ENCODE peak calls at places on chromosome 16, in seven cellular contexts. U, W, O, B, Z, A and I are unnamed samples. For H3K9me3 and H3K4me1, the result is how much of the 10 kb centered on the place peaks cover.

GRCh38 chr16:72066747-72067146 is 3.7 kb downstream of the HPR start:
- DNase-seq in U (no peak), W (peak), O (no peak), B (no peak), Z (no peak), A (no peak), I (no peak)

GRCh38 chr16:49019826-49020401 is 261.7 kb downstream of the CBLN1 start:
- DNase-seq in U (no peak), W (no peak), O (no peak), B (no peak), Z (no peak), A (no peak), I (no peak)

GRCh38 chr16:11907160-11907970 is 8.4 kb downstream of the GSPT1 start:
- DNase-seq in U (no peak), W (no peak), O (no peak), B (no peak), Z (no peak), A (no peak), I (no peak)

GRCh38 chr16:4415538-4416199 is 727 bp downstream of the CORO7 start:
- DNase-seq in U (peak), W (no peak), O (peak), B (peak), Z (no peak), A (peak), I (no peak)

GRCh38 chr16:67883146-67883871 is 1.4 kb upstream of the NRN1L start:
- DNase-seq in U (no peak), W (no peak), O (no peak), B (no peak), Z (no peak), A (no peak), I (no peak)

GRCh38 chr16:46866286-46866685 is 17.9 kb upstream of the GPT2 start:
- DNase-seq in U (no peak), W (no peak), O (no peak), B (no peak), Z (no peak), A (no peak), I (no peak)

GRCh38 chr16:69166221-69166833 is 20.6 kb upstream of the SNTB2 start:
- DNase-seq in U (no peak), W (no peak), O (no peak), B (no peak), Z (no peak), A (no peak), I (no peak)

GRCh38 chr16:80283450-80284392 is 257.1 kb upstream of the DYNLRB2 start:
- DNase-seq in U (no peak), W (no peak), O (no peak), B (no peak), Z (no peak), A (no peak), I (no peak)

GRCh38 chr16:1674751-1675664 is 3.1 kb upstream of the JPT2 start:
- DNase-seq in U (no peak), W (no peak), O (no peak), B (no peak), Z (no peak), A (no peak), I (no peak)

GRCh38 chr16:50534556-50534955 is 13.6 kb upstream of the NKD1 start:
- DNase-seq in U (no peak), W (no peak), O (no peak), B (no peak), Z (no peak), A (no peak), I (peak)

GRCh38 chr16:9996191-9996590 is 186.0 kb downstream of the GRIN2A start:
- DNase-seq in U (no peak), W (no peak), O (no peak), B (no peak), Z (no peak), A (no peak), I (no peak)

GRCh38 chr16:1779741-1780676 is 2.4 kb downstream of the SPSB3 start:
- DNase-seq in U (no peak), W (no peak), O (no peak), B (no peak), Z (no peak), A (peak), I (no peak)

GRCh38 chr16:24539850-24540484 is 601 bp downstream of the RBBP6 start:
- DNase-seq in U (peak), W (no peak), O (no peak), B (peak), Z (no peak), A (peak), I (no peak)

GRCh38 chr16:86395477-86395876 is 114.8 kb upstream of the FOXF1 start:
- DNase-seq in U (no peak), W (no peak), O (no peak), B (no peak), Z (no peak), A (no peak), I (no peak)

GRCh38 chr16:86294535-86294934 is 215.8 kb upstream of the FOXF1 start:
- DNase-seq in U (no peak), W (no peak), O (no peak), B (no peak), Z (no peak), A (no peak), I (no peak)

GRCh38 chr16:88699180-88699579 is 7.0 kb downstream of the RNF166 start:
- DNase-seq in U (no peak), W (no peak), O (no peak), B (no peak), Z (no peak), A (no peak), I (no peak)

GRCh38 chr16:4679156-4679853 is 14.1 kb upstream of the NUDT16L1 start:
- DNase-seq in U (peak), W (no peak), O (no peak), B (peak), Z (no peak), A (no peak), I (no peak)

GRCh38 chr16:50154369-50154947 is 1.4 kb downstream of the TENT4B start:
- DNase-seq in U (no peak), W (no peak), O (peak), B (no peak), Z (no peak), A (no peak), I (no peak)

GRCh38 chr16:14121135-14121534 is 50.0 kb downstream of the MRTFB start:
- DNase-seq in U (no peak), W (no peak), O (no peak), B (no peak), Z (no peak), A (no peak), I (no peak)

GRCh38 chr16:58028541-58029070 is 3.1 kb downstream of the MMP15 start:
- DNase-seq in U (no peak), W (no peak), O (no peak), B (no peak), Z (no peak), A (no peak), I (no peak)

GRCh38 chr16:54957403-54957802 is 26.7 kb downstream of the IRX5 start:
- DNase-seq in U (no peak), W (peak), O (no peak), B (no peak), Z (no peak), A (no peak), I (no peak)

GRCh38 chr16:59470556-59470955 is 736.4 kb upstream of the GOT2 start:
- DNase-seq in U (no peak), W (no peak), O (no peak), B (no peak), Z (no peak), A (no peak), I (no peak)

GRCh38 chr16:17416461-17417221 is 54.1 kb downstream of the XYLT1 start:
- DNase-seq in U (peak), W (no peak), O (peak), B (peak), Z (no peak), A (no peak), I (peak)

GRCh38 chr16:9103546-9103945 is 12.1 kb downstream of the HAPSTR1 start:
- DNase-seq in U (peak), W (no peak), O (no peak), B (no peak), Z (no peak), A (no peak), I (no peak)

GRCh38 chr16:83925095-83925905 is 26.4 kb downstream of the MLYCD start:
- DNase-seq in U (no peak), W (no peak), O (no peak), B (peak), Z (no peak), A (no peak), I (no peak)

GRCh38 chr16:24070851-24071250 is 185.3 kb upstream of the CACNG3 start:
- DNase-seq in U (no peak), W (peak), O (no peak), B (no peak), Z (no peak), A (no peak), I (peak)

GRCh38 chr16:23962001-23962400 is 126.2 kb downstream of the PRKCB start:
- DNase-seq in U (no peak), W (no peak), O (no peak), B (no peak), Z (no peak), A (no peak), I (no peak)

GRCh38 chr16:86595983-86596605 is 17.7 kb downstream of the FOXL1 start:
- DNase-seq in U (no peak), W (no peak), O (no peak), B (no peak), Z (no peak), A (no peak), I (no peak)

GRCh38 chr16:106623-107324 is 28.7 kb downstream of the MPG start:
- DNase-seq in U (peak), W (peak), O (peak), B (no peak), Z (peak), A (no peak), I (no peak)

GRCh38 chr16:16191493-16192167 is 31.7 kb downstream of the ABCC6 start:
- DNase-seq in U (no peak), W (no peak), O (no peak), B (no peak), Z (no peak), A (no peak), I (no peak)

GRCh38 chr16:78437352-78437968 is 338.0 kb downstream of the WWOX start:
- DNase-seq in U (no peak), W (no peak), O (no peak), B (no peak), Z (peak), A (no peak), I (no peak)

GRCh38 chr16:46747777-46748651 is at the start of gene MYLK3:
- DNase-seq in U (no peak), W (no peak), O (no peak), B (no peak), Z (no peak), A (no peak), I (no peak)

GRCh38 chr16:1156983-1157638 is 4.2 kb downstream of the CACNA1H start:
- DNase-seq in U (no peak), W (no peak), O (no peak), B (no peak), Z (no peak), A (no peak), I (no peak)

GRCh38 chr16:50688083-50688482 is 5.3 kb upstream of the NOD2 start:
- DNase-seq in U (no peak), W (no peak), O (no peak), B (no peak), Z (no peak), A (no peak), I (no peak)

GRCh38 chr16:71562552-71562951 is 14.3 kb downstream of the TAT start:
- DNase-seq in U (no peak), W (no peak), O (no peak), B (no peak), Z (no peak), A (no peak), I (no peak)

GRCh38 chr16:71746442-71747046 is 22.0 kb upstream of the PHLPP2 start:
- DNase-seq in U (no peak), W (peak), O (no peak), B (no peak), Z (no peak), A (no peak), I (no peak)

GRCh38 chr16:7051586-7052349 is 280.9 kb upstream of the RBFOX1 start:
- DNase-seq in U (no peak), W (no peak), O (no peak), B (no peak), Z (no peak), A (no peak), I (no peak)

DNA sequence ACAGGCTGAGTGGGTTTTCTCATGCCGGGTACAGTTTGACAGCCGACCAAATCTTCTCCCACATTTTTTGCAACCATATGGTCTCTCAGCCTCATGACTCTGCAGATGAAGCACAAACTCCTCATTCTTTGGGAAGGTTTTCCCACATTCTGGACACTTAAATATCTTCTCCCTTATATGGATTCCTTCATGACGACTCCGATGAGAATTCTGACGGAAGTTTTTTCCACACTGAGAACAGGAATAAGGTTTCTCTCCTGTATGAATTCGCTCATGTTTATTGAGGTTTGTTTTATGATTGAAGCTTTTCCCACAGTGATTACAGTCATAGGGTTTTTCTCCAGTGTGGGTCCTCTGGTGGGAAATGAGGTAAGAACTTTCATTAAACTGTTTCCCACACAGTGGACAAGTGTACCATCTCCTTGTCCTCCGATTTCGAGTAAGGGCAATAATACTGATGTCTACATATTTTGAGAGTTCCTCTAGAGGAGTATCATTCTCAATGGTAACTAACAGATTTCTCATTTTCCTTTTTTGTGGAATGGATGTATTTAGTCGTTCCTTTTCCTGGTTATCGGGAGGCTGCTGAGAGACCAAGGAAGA is 10.9 kb downstream of the ZNF200 start:
- DNase-seq in U (no peak), W (no peak), O (no peak), B (no peak), Z (no peak), A (no peak), I (no peak)
- H3K9me3 ChIP-seq in U (under half), W (under half), O (half or more), B (half or more), Z (under half), A (half or more), I (half or more)

DNA sequence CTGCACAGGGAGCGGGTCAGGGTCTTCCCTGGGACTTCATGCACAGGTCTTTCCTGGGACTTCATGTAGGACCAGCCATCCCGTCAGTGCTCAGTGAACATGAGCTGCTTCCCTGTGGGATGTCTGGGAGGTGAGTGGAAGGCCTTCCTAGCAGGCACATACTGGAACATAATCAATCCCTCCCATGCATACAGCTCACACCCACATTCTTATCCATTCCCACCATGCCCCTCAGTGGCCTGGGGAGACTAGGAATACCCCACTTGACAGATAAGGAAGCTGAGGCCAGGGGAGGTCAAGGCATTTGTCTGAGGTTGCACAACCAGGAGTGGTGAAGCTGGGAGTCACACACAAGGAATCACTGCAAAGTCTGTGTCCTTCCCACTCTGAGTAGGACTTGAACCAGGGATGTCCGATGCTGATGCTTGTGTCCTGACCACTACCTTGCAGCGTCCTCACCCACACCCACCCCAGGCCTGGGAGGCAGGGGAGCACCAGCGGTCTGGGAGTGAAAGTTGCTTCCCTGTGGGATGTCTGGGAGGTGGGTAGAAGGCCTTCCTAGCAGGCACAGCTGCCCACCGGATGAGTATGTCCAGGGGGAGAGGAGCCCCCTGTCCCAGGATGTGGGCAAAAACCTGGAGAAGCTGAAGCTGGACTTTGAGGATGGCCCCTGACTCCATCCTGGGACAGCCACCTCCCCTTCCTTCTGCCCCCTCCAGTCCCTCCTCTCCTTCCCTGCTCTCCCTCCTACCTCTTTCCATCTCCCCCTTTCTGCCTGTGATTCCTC is 1.0 kb upstream of the NLRC5 start:
- DNase-seq in U (no peak), W (no peak), O (peak), B (no peak), Z (no peak), A (no peak), I (no peak)
- H3K4me3 ChIP-seq in U (peak), W (peak), O (peak), B (no peak), Z (peak), A (peak), I (peak)

DNA sequence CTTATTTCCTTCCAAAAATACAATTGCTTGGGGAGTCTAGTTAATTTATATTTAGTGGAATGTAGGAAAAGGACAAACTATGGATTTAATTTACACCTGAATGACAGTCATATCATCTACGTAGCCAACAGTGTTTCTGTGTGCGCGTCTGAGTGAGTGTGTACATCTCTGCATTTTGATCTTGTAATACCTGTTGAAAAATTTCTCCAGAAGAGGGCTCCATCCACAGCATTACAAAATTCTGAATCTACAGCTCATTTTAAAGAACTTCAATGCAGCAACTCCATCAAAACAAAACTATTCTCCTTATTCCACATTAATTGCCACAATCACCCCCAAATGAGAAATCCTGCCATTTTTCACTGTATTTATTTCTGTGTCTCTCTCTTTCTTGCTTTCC is 3.9 kb downstream of the CDH13 start:
- DNase-seq in U (no peak), W (no peak), O (no peak), B (no peak), Z (no peak), A (no peak), I (no peak)
- H3K4me1 ChIP-seq in U (under half), W (under half), O (under half), B (under half), Z (half or more), A (half or more), I (under half)

DNA sequence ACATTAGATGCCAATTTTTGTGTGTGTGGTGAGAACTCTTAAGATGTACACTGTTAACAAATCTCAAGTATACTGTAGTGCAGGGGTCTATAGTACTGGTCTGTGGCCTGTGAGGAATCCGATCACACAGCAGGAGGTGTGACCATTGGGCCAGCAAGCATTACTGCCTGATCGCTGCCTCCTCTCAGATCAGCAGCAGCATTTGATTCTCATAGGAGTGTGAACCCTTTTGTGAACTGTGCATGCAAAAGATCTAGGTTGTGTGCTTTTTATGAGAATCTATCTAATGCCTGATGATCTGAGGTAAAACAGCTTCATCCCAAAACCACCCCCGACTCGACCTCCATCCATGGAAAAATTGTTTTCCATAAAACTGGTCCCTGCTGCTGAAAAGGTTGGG is 12.6 kb downstream of the ZNF267 start:
- DNase-seq in U (no peak), W (no peak), O (no peak), B (no peak), Z (no peak), A (no peak), I (no peak)
- H3K9me3 ChIP-seq in U (under half), W (under half), O (under half), B (under half), Z (under half), A (under half), I (under half)

DNA sequence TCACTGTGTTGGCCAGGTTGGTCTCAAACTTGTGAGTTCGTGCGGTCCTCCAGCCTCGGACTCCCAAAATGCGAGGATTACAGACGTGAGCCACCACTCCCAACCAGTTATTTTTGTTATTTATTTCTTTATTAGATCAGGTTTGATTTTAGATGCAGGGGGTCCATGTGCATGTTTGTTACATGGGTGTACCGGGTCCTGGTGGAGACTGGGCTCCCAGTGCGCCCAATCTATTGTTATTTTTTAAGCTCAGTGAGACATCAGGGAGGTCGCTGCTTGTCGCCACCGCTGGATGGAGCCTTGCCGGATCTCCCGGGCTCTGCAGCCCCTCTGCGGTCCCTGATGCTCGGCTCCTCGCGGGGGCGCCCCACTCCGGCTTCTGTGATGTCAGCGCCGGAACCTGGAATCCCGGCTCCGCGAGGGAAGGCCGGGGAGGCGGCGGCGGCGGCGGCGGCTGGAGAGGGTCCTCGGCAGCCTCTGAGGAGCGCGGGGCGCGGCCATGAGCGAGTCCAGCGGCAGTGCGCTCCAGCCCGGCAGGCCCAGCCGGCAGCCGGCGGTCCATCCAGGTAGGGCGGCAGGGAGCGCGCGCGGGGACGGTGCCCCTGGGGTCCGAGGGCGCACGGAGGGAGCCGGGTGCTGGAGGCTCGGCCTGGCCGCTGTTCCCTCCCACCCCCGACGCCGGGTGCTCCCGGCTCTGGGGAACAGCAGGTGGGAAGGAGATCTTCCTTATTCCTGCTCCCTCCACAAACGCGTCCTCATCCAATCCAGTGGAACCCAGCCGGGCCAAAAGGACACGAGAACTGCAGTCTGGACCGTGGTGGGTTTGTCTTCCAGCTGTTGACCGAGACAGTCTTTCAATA is at the start of gene TMC7:
- DNase-seq in U (peak), W (peak), O (peak), B (peak), Z (peak), A (peak), I (no peak)
- H3K4me3 ChIP-seq in U (peak), W (peak), O (peak), B (peak), Z (peak), A (peak), I (peak)